ENCODE peak calls at places on chromosomes 5 and 9, in nine cellular contexts. O is fibroblast of pulmonary artery; T is GM13977; R is heart right ventricle; V is tibial nerve; A is uterus; I is CD8-positive, alpha-beta T cell; Z is BE2C; Y is RWPE1. E is an unnamed sample.

GRCh38 chr9:107819772-107820171 is 330.2 kb upstream of the KLF4 start:
- DNase-seq in O (no peak), T (no peak), R (no peak), V (no peak), A (no peak), I (no peak), Z (no peak), Y (no peak), E (no peak)

GRCh38 chr5:96935556-96936430 is at the start of gene LNPEP:
- DNase-seq in O (peak; percentile 98), T (peak; percentile 86), R (peak; percentile 96), V (peak; percentile 91), A (peak; percentile 97), I (peak; percentile 86), Z (peak; percentile 98), Y (peak; percentile 97), E (peak; percentile 88)

GRCh38 chr9:129451089-129451656 is 169.7 kb downstream of the C9orf50 start:
- DNase-seq in O (peak; percentile 36), T (no peak), R (peak; percentile 49), V (no peak), A (peak; percentile 48), I (no peak), Z (no peak), Y (no peak), E (no peak)

GRCh38 chr9:69173891-69174644 is at the start of gene TJP2:
- DNase-seq in O (peak; percentile 60), T (peak; percentile 80), R (peak; percentile 81), V (no peak), A (peak; percentile 64), I (no peak), Z (peak; percentile 85), Y (peak; percentile 57), E (peak; percentile 81)

GRCh38 chr9:132991351-132992300 is 13.1 kb downstream of the GFI1B start:
- DNase-seq in O (no peak), T (no peak), R (no peak), V (no peak), A (no peak), I (no peak), Z (no peak), Y (no peak), E (no peak)

GRCh38 chr5:134490925-134491271 is 34.6 kb upstream of the JADE2 start:
- DNase-seq in O (no peak), T (no peak), R (no peak), V (no peak), A (no peak), I (no peak), Z (no peak), Y (no peak), E (no peak)

GRCh38 chr9:130331573-130331972 is 66.0 kb downstream of the HMCN2 start:
- DNase-seq in O (peak; percentile 41), T (no peak), R (peak; percentile 77), V (peak; percentile 78), A (peak; percentile 89), I (no peak), Z (no peak), Y (peak; percentile 72), E (no peak)

GRCh38 chr5:143016777-143017374 is 246.7 kb downstream of the ARHGAP26 start:
- DNase-seq in O (peak; percentile 78), T (no peak), R (no peak), V (no peak), A (no peak), I (no peak), Z (peak; percentile 42), Y (peak; percentile 53), E (peak; percentile 43)

GRCh38 chr9:129823163-129823933 is 588 bp downstream of the TOR1A start:
- DNase-seq in O (peak; percentile 37), T (peak; percentile 47), R (no peak), V (no peak), A (no peak), I (no peak), Z (no peak), Y (peak; percentile 48), E (peak; percentile 58)

GRCh38 chr9:93909242-93909616 is 45.9 kb downstream of the BARX1 start:
- DNase-seq in O (no peak), T (no peak), R (no peak), V (no peak), A (no peak), I (no peak), Z (no peak), Y (no peak), E (no peak)

GRCh38 chr5:6820851-6821479 is 107.7 kb downstream of the TENT4A start:
- DNase-seq in O (peak; percentile 16), T (peak; percentile 68), R (no peak), V (no peak), A (no peak), I (no peak), Z (peak; percentile 68), Y (peak; percentile 49), E (peak; percentile 67)

GRCh38 chr5:146018461-146019375 is 82.3 kb downstream of the SH3RF2 start:
- DNase-seq in O (no peak), T (no peak), R (no peak), V (no peak), A (no peak), I (no peak), Z (no peak), Y (no peak), E (no peak)

GRCh38 chr5:171862624-171863023 is 77.0 kb downstream of the SMIM23 start:
- DNase-seq in O (no peak), T (no peak), R (no peak), V (no peak), A (no peak), I (no peak), Z (no peak), Y (no peak), E (no peak)

GRCh38 chr5:131628990-131629389 is 6.0 kb downstream of the RAPGEF6 start:
- DNase-seq in O (peak; percentile 24), T (no peak), R (no peak), V (no peak), A (no peak), I (no peak), Z (no peak), Y (peak; percentile 36), E (no peak)

GRCh38 chr9:87599901-87600610 is 102.4 kb downstream of the DAPK1 start:
- DNase-seq in O (peak; percentile 94), T (no peak), R (no peak), V (no peak), A (peak; percentile 64), I (no peak), Z (no peak), Y (peak; percentile 31), E (no peak)

GRCh38 chr5:39370555-39371366 is 6.5 kb upstream of the C9 start:
- DNase-seq in O (no peak), T (no peak), R (no peak), V (no peak), A (no peak), I (no peak), Z (no peak), Y (no peak), E (no peak)

GRCh38 chr5:18095061-18095460 is 460.8 kb downstream of the TAF11L14 start:
- DNase-seq in O (no peak), T (no peak), R (no peak), V (no peak), A (no peak), I (no peak), Z (no peak), Y (no peak), E (no peak)

GRCh38 chr5:51684794-51685355 is 301.6 kb downstream of the ISL1 start:
- DNase-seq in O (peak; percentile 1), T (no peak), R (no peak), V (no peak), A (no peak), I (no peak), Z (no peak), Y (peak; percentile 24), E (no peak)
- TF ChIP-seq CTCF in O (no peak), T (no peak), R (no peak), V (no peak), A (no peak), I (no peak), Z (peak; percentile 44), Y (peak; percentile 59), E (no peak)

GRCh38 chr5:133238426-133239205 is 186.8 kb downstream of the HSPA4 start:
- DNase-seq in O (no peak), T (no peak), R (no peak), V (no peak), A (no peak), I (no peak), Z (no peak), Y (no peak), E (no peak)
- TF ChIP-seq CTCF in O (no peak), T (no peak), R (no peak), V (no peak), A (no peak), I (no peak), Z (no peak), Y (no peak), E (no peak)

DNA sequence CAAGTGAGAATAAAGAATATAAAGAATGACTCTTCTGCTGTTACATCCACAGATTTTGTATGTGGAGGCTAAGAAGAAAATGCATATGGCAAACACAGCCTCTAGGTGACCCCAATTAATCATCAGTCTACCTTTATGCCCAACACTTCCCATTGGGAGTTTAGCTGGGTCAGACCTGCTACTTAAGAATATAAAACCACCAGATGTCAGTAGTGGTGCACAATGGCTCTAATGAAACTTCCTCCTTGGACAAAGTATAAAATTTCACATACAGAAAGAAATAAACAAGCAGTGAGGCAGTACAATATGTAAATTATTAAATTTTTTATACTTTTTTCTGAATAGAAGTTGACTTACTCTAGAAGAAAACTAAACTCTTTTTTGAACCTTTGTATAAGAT is 539.9 kb downstream of the BRINP1 start:
- DNase-seq in O (no peak), T (no peak), R (no peak), V (no peak), A (no peak), I (no peak), Z (no peak), Y (no peak), E (no peak)
- TF ChIP-seq CTCF in O (no peak), T (no peak), R (peak; percentile 22), V (peak; percentile 9), A (no peak), I (no peak), Z (no peak), Y (no peak), E (no peak)

GRCh38 chr9:124658165-124659017 is 112.7 kb downstream of the NR6A1 start:
- DNase-seq in O (peak; percentile 97), T (peak; percentile 83), R (peak; percentile 35), V (peak; percentile 31), A (peak; percentile 23), I (no peak), Z (peak; percentile 89), Y (peak; percentile 99), E (peak; percentile 63)
- TF ChIP-seq CTCF in O (no peak), T (no peak), R (no peak), V (no peak), A (no peak), I (no peak), Z (no peak), Y (no peak), E (no peak)

DNA sequence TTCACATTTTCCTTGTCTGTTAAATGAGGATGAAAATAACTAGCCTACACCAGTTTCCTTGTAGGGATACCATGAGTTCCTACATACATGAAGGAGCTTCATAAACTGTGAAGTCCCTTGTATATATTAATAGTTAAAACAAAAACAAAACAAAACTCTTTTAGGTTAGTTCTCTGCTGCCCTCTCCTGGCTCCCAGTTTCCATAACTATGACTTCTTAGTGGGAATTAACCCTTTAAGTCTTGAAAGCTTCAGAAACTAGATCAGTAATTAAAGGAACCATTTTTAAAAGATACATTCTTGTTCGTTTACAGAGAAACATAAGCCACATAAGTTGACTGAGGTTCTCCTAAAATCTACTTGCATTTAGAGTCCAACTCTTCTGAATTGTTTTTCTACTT is 500.0 kb upstream of the C9orf72 start:
- DNase-seq in O (peak; percentile 71), T (peak; percentile 7), R (no peak), V (peak; percentile 38), A (no peak), I (no peak), Z (peak; percentile 69), Y (peak; percentile 34), E (peak; percentile 3)
- TF ChIP-seq CTCF in O (peak; percentile 55), T (peak; percentile 46), R (peak; percentile 15), V (peak; percentile 52), A (peak; percentile 27), I (no peak), Z (peak; percentile 72), Y (peak; percentile 62), E (no peak)